ENCODE peak calls at places on chromosome 10, in four cellular contexts. M is astrocyte, F is cardiac muscle cell, K is tibial nerve. N is an unnamed sample. For H3K27me3, the result is how much of the 10 kb centered on the place peaks cover.

GRCh38 chr10:8305871-8306652 is 251.6 kb downstream of the GATA3 start:
- DNase-seq in M (peak), F (peak), K (no peak), N (no peak)

GRCh38 chr10:77290528-77291155 is 347.0 kb downstream of the KCNMA1 start:
- DNase-seq in M (peak), F (peak), K (no peak), N (no peak)

GRCh38 chr10:46226232-46226631 is 60.6 kb upstream of the ANTXRL start:
- DNase-seq in M (no peak), F (no peak), K (no peak), N (no peak)

GRCh38 chr10:118584181-118584954 is 11.1 kb downstream of the PRLHR start:
- DNase-seq in M (peak), F (peak), K (no peak), N (no peak)

GRCh38 chr10:22684707-22685106 is 29.7 kb downstream of the PIP4K2A start:
- DNase-seq in M (no peak), F (no peak), K (no peak), N (no peak)

GRCh38 chr10:86688398-86688921 is 20.1 kb downstream of the LDB3 start:
- DNase-seq in M (peak), F (peak), K (peak), N (peak)

GRCh38 chr10:44971935-44972792 is 6.4 kb downstream of the DEPP1 start:
- DNase-seq in M (no peak), F (no peak), K (no peak), N (no peak)

GRCh38 chr10:109348324-109348723 is 575.0 kb downstream of the XPNPEP1 start:
- DNase-seq in M (no peak), F (no peak), K (no peak), N (no peak)

GRCh38 chr10:14801693-14802092 is 27.0 kb upstream of the FAM107B start:
- DNase-seq in M (no peak), F (peak), K (no peak), N (no peak)

GRCh38 chr10:132211246-132211645 is 24.5 kb downstream of the DPYSL4 start:
- DNase-seq in M (no peak), F (no peak), K (no peak), N (no peak)

GRCh38 chr10:84269773-84270172 is 24.9 kb downstream of the RGR start:
- DNase-seq in M (peak), F (peak), K (no peak), N (no peak)

GRCh38 chr10:132061030-132061429 is 4.7 kb upstream of the JAKMIP3 start:
- DNase-seq in M (no peak), F (no peak), K (no peak), N (peak)

GRCh38 chr10:74190494-74190893 is 39.5 kb downstream of the ADK start:
- DNase-seq in M (peak), F (peak), K (no peak), N (no peak)

GRCh38 chr10:3043512-3044368 is 23.6 kb upstream of the PFKP start:
- DNase-seq in M (peak), F (peak), K (no peak), N (no peak)

GRCh38 chr10:117743517-117743916 is 201.0 kb downstream of the EMX2 start:
- DNase-seq in M (no peak), F (no peak), K (no peak), N (no peak)

GRCh38 chr10:117175901-117176534 is 21.3 kb upstream of the KCNK18 start:
- DNase-seq in M (peak), F (peak), K (peak), N (no peak)

GRCh38 chr10:104732222-104732621 is 91.1 kb downstream of the SORCS3 start:
- DNase-seq in M (no peak), F (no peak), K (no peak), N (no peak)

GRCh38 chr10:122461367-122461728 is at the start of gene HTRA1:
- DNase-seq in M (no peak), F (peak), K (peak), N (peak)

GRCh38 chr10:73991846-73992245 is 6.1 kb upstream of the VCL start:
- DNase-seq in M (no peak), F (no peak), K (no peak), N (peak)

GRCh38 chr10:17453377-17454091 is 861 bp downstream of the ST8SIA6 start:
- DNase-seq in M (peak), F (peak), K (peak), N (no peak)
- TF ChIP-seq CTCF in M (no peak), F (no peak), K (no peak), N (no peak)

GRCh38 chr10:43701295-43701694 is 52.6 kb upstream of the ZNF32 start:
- DNase-seq in M (no peak), F (no peak), K (no peak), N (no peak)
- H3K27me3 ChIP-seq in M (under half), F (under half), K (under half), N (under half)

GRCh38 chr10:110488944-110489343 is 8.8 kb upstream of the DUSP5 start:
- DNase-seq in M (no peak), F (no peak), K (no peak), N (no peak)

GRCh38 chr10:110487411-110488123 is 10.1 kb upstream of the DUSP5 start:
- DNase-seq in M (no peak), F (no peak), K (no peak), N (no peak)

GRCh38 chr10:110490640-110491039 is 7.1 kb upstream of the DUSP5 start:
- DNase-seq in M (no peak), F (no peak), K (no peak), N (no peak)

GRCh38 chr10:110486680-110487410 is 10.9 kb upstream of the DUSP5 start:
- DNase-seq in M (no peak), F (no peak), K (no peak), N (no peak)

GRCh38 chr10:110488124-110488681 is 9.5 kb upstream of the DUSP5 start:
- DNase-seq in M (peak), F (peak), K (no peak), N (no peak)
- H3K27ac ChIP-seq in M (no peak), F (no peak), K (no peak), N (no peak)

DNA sequence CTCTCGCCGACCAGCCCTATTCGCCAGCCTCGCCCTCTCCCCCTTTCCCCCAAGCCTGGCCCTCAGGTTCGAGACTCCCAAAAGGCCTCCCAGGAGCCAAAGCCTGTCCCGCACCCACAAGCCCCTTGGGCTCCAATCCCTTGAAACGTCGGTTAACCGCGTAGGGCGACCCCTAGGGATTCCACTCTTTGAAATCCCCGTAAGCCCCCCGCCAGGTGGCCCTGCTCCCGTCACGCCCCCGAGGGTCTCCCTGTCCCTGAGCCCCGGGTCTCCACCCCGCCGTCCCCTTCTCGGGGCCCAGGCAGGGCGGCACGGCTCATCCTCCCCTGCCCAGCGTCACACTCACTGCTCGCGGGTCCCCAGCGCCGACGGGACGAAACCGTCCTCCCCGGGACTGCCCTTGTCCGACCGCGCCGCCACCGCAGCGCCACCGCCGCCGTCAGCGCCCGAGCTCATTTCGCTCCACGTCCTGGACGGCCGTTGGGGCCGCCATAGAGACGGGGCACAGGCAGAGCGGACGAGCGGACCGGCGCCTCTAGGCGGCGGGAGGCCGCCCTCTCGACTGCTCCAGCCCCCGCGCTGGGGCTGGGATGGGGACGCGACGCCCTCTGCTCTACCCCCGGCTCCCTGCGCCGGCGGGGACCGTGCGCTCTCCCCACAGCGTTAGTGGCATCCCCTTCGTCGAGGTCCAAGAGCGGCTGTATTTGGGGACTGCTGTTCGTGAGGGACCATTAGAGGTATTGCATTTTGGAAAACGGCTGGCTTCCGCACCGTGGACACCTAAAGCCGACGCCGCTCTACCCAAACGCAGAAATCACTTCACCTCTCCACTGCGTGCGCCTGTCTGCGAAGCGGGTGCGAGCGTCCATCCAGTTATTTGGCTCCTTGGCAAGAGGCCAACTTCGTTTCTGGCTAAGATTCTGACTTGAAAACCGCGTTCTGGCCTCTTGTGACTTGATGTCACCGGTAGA is at the start of gene EEF1AKMT2:
- DNase-seq in M (peak), F (peak), K (peak), N (peak)
- TF ChIP-seq CTCF in M (no peak), F (peak), K (peak), N (peak)

N was measured in right lobe of liver.